ENCODE peak calls at places on chromosomes 16 and 17, in four cellular contexts. H is K562, M is GM12878, O is HepG2. W is an unnamed sample.

GRCh38 chr16:66278604-66279262 is 87.8 kb upstream of the CDH5 start:
- DNase-seq in H (no peak), M (no peak), O (no peak), W (no peak)

GRCh38 chr17:49783051-49783715 is 5.3 kb upstream of the KAT7 start:
- DNase-seq in O (no peak), M (no peak), H (no peak), W (no peak)

GRCh38 chr16:78096386-78096785 is 3.1 kb upstream of the WWOX start:
- DNase-seq in H (no peak), M (no peak), O (no peak), W (no peak)

GRCh38 chr16:77677129-77677528 is 45.2 kb upstream of the NUDT7 start:
- DNase-seq in O (no peak), M (no peak), H (no peak), W (no peak)

GRCh38 chr16:27867122-27868110 is 196.1 kb downstream of the GSG1L start:
- DNase-seq in H (peak), M (no peak), O (peak), W (peak)

GRCh38 chr17:76868669-76869208 is 535 bp downstream of the MGAT5B start:
- DNase-seq in M (no peak), O (no peak), H (no peak), W (peak)

GRCh38 chr17:17681187-17681743 is at the start of gene RAI1:
- DNase-seq in H (peak), O (peak), M (no peak), W (peak)

GRCh38 chr17:68480885-68481284 is 23.6 kb upstream of the WIPI1 start:
- DNase-seq in O (no peak), M (no peak), H (no peak), W (no peak)

GRCh38 chr16:85363881-85364280 is 249.2 kb upstream of the GSE1 start:
- DNase-seq in H (no peak), O (no peak), M (no peak), W (no peak)

DNA sequence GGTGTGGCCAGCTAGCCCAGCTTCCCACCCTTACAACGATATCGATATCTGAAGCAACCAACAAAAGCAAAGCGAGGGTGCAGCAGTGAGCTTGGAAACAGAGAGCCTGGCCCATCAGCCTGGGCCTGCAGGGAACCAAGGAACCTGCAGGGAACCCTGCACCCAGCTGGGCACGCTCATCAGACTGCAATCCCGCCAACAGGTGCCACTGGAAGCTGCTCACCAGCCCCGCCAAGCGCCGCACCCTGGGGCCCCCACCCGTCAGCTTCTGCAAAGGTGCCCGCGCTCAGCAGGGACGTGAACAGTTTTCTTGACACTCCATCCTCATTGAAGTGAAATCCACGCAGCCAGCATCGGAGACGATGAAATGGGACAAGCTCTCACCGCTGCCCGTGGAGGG is 250.7 kb downstream of the RBFOX3 start:
- DNase-seq in H (no peak), O (no peak), M (no peak), W (no peak)
- TF ChIP-seq ESRRA in H (no peak), O (no peak), M (no peak), W (no peak)

DNA sequence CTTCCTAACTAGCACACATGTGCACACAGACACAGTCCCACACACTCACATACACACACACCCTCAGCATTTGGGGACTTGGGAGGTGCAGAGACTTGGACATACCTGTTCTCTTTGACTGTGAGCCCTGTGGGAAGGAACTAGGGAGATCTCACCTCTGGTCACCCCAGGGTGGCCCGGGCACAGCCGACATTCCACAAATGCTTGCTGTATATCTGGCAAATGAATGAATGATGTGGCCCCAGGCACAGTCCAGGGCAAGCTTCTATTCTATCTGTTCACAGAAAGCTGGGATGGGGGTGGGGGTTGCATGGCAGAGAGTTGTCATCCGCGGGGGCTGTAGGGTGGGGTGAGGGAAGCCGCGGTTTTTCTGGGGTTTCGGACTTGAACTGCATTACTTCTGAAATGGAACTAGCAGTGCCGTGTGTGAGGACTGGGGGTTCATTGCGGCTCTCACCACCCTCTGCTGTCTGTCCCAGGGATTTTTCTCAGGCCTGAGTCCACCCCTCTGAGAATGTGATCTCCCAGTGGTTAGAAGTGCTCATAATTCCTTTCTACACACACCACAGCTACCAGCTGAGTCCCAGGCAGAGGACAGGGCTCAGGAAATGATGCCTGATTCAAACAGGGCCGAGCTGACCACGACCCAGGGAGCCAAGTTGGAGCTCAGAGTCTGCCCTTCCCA is 3.3 kb upstream of the RIPOR1 start:
- DNase-seq in H (no peak), M (no peak), O (no peak), W (no peak)
- TF ChIP-seq CBFB in H (no peak), M (no peak), O (no peak), W (no peak)

GRCh38 chr17:57370051-57370581 is 113.8 kb downstream of the MSI2 start:
- DNase-seq in M (no peak), O (peak), H (peak), W (no peak)

GRCh38 chr17:57373756-57374155 is 117.4 kb downstream of the MSI2 start:
- DNase-seq in H (no peak), O (no peak), M (no peak), W (no peak)

GRCh38 chr17:57373071-57373470 is 116.7 kb downstream of the MSI2 start:
- DNase-seq in M (no peak), H (no peak), O (peak), W (no peak)

GRCh38 chr17:57370583-57370982 is 114.3 kb downstream of the MSI2 start:
- DNase-seq in H (no peak), O (no peak), M (no peak), W (no peak)

GRCh38 chr17:57372156-57372555 is 115.8 kb downstream of the MSI2 start:
- DNase-seq in O (peak), M (no peak), H (no peak), W (no peak)
- TF ChIP-seq ESRRA in O (no peak), M (no peak), H (no peak), W (no peak)

DNA sequence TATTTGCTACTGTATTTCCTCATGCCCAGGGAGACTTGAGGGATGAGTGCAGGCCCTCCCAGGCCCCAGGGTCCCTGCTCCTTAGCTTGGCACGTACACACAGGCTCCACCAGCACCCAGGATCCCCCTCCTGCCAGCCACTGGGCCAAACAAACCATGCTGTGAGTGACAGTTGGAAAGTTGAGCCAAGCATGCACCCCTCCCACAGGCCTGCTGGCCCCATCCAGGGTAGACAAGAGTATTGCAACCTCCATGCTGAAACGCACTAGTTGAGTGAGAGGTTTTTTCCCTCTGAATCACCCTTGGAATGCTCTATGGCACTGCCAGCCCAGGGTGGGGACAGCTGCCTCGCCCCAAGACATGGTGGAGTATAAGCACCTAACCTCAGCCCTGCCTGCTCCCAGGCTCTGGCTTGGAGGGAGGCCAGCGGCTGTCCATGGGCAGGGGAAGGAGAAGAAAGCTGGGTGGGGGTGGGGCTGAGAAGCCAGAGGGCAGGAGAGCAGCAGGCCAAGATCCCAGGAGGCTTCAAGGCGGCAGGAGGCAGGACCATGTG is 49.6 kb downstream of the PITPNM3 start:
- DNase-seq in H (no peak), O (no peak), M (no peak), W (no peak)
- TF ChIP-seq CBFB in H (no peak), O (no peak), M (no peak), W (no peak)

DNA sequence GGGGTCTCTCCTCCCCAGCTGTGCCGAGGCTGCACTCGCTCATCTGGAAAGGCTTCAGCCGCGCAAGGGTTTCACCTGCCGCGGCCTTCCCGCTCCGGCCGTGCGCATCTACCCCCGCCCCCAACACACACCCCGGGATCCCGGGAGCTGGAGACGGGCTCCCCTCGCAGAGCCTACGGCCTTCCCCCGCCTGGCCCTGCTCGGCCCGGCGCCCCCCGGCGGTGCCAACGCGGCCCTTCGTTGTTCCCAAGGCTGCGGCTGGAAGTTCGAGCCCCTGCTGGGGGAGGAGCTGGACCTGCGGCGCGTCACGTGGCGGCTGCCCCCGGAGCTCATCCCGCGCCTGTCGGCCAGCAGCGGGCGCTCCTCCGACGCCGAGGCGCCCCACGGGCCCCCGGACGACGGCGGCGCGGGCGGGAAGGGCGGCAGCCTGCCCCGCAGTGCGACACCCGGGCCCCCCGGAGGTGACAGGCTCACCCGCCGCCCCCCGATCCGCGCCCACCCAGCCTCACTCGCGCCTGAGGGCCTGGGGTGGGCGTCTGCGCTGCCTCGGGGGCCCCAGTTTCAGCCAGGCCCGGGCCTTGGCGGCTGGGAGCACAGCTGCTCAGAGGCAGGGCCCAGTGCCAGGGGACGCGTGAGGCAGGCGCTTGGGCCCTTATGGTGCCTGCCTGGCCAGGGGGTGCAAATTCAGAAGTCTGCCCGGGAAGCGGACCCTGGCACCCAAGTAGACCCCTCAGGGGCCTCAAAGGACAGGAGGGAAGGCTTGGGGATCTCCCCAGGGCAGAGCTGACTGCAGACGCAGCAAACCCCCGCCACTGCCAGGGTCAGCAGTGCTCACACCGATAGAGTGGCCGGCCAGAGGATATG is 11.2 kb downstream of the GALK1 start:
- DNase-seq in M (no peak), O (peak), H (peak), W (peak)
- TF ChIP-seq ESRRA in M (no peak), O (peak), H (peak), W (peak)